ENCODE peak calls at places on chromosome 19, in four cellular contexts. R, D, F and V are unnamed samples.

GRCh38 chr19:4582980-4583842 is 23.7 kb upstream of the SEMA6B start:
- DNase-seq in R (no peak), D (no peak), F (no peak), V (no peak)

GRCh38 chr19:9850235-9850959 is 15.3 kb downstream of the PIN1 start:
- DNase-seq in R (no peak), D (no peak), F (no peak), V (no peak)

GRCh38 chr19:41811036-41811435 is 14.6 kb downstream of the CEACAM3 start:
- DNase-seq in R (no peak), D (no peak), F (peak), V (no peak)

GRCh38 chr19:17766543-17767131 is 15.4 kb downstream of the FCHO1 start:
- DNase-seq in R (no peak), D (no peak), F (peak), V (peak)

GRCh38 chr19:12834976-12835757 is 788 bp upstream of the RTBDN start:
- DNase-seq in R (no peak), D (no peak), F (no peak), V (no peak)

GRCh38 chr19:33616346-33616745 is 5.4 kb upstream of the CHST8 start:
- DNase-seq in R (no peak), D (no peak), F (no peak), V (no peak)

GRCh38 chr19:18730885-18731513 is 47.5 kb downstream of the CRTC1 start:
- DNase-seq in R (no peak), D (no peak), F (no peak), V (no peak)

GRCh38 chr19:7516281-7516862 is 469 bp downstream of the ZNF358 start:
- DNase-seq in R (no peak), D (no peak), F (no peak), V (no peak)

GRCh38 chr19:44684892-44685847 is 13.8 kb upstream of the CEACAM16 start:
- DNase-seq in R (no peak), D (no peak), F (peak), V (no peak)

GRCh38 chr19:27885361-27885760 is 1327.6 kb downstream of the UQCRFS1 start:
- DNase-seq in R (no peak), D (no peak), F (no peak), V (no peak)

GRCh38 chr19:46474211-46474610 is 2.8 kb upstream of the PNMA8A start:
- DNase-seq in R (no peak), D (no peak), F (no peak), V (no peak)

GRCh38 chr19:14102756-14103155 is 12.2 kb upstream of the SAMD1 start:
- DNase-seq in R (no peak), D (no peak), F (no peak), V (no peak)

GRCh38 chr19:38815059-38816001 is 2.6 kb upstream of the LGALS4 start:
- DNase-seq in R (no peak), D (no peak), F (no peak), V (no peak)

GRCh38 chr19:4431808-4432674 is 25.6 kb downstream of the UBXN6 start:
- DNase-seq in R (no peak), D (no peak), F (no peak), V (no peak)

GRCh38 chr19:17794731-17795494 is at the start of gene B3GNT3:
- DNase-seq in R (no peak), D (no peak), F (no peak), V (peak)

GRCh38 chr19:30437869-30438268 is 65.7 kb downstream of the ZNF536 start:
- DNase-seq in R (no peak), D (no peak), F (no peak), V (no peak)
- TF ChIP-seq CTCF in R (no peak), D (no peak), F (no peak), V (no peak)

GRCh38 chr19:5823579-5824281 is 15.8 kb downstream of the FUT6 start:
- DNase-seq in R (no peak), D (no peak), F (no peak), V (no peak)
- TF ChIP-seq CTCF in R (no peak), D (no peak), F (no peak), V (no peak)

GRCh38 chr19:39983695-39984302 is 12.8 kb downstream of the PSMC4 start:
- DNase-seq in R (no peak), D (no peak), F (no peak), V (no peak)
- TF ChIP-seq CTCF in R (no peak), D (no peak), F (no peak), V (no peak)

GRCh38 chr19:2053601-2054389 is 2.8 kb upstream of the MKNK2 start:
- DNase-seq in R (no peak), D (no peak), F (peak), V (no peak)

GRCh38 chr19:2057484-2058469 is 6.7 kb upstream of the MKNK2 start:
- DNase-seq in R (no peak), D (no peak), F (no peak), V (no peak)

GRCh38 chr19:2056810-2057192 is 5.8 kb upstream of the MKNK2 start:
- DNase-seq in R (no peak), D (no peak), F (no peak), V (no peak)

GRCh38 chr19:2054763-2055162 is 3.7 kb upstream of the MKNK2 start:
- DNase-seq in R (no peak), D (no peak), F (no peak), V (no peak)

GRCh38 chr19:2055871-2056809 is 5.1 kb upstream of the MKNK2 start:
- DNase-seq in R (no peak), D (no peak), F (peak), V (no peak)
- TF ChIP-seq CTCF in R (no peak), D (no peak), F (no peak), V (no peak)